ENCODE peak calls at places on chromosome 2, in nine cellular contexts. One of them, this sample, is unnamed.

GRCh38 chr2:118689456-118689855 is 158.0 kb downstream of the EN1 start:
- DNase-seq in kidney: no peak
- DNase-seq in heart left ventricle: no peak
- DNase-seq in BJ: no peak
- DNase-seq in fibroblast of the aortic adventitia: no peak
- DNase-seq in fibroblast of pulmonary artery: no peak
- DNase-seq in A549: no peak
- DNase-seq in gastrocnemius medialis: no peak
- DNase-seq in ascending aorta: no peak
- DNase-seq in this sample: no peak

GRCh38 chr2:30484995-30485394 is 37.9 kb downstream of the LCLAT1 start:
- DNase-seq in kidney: no peak
- DNase-seq in heart left ventricle: no peak
- DNase-seq in BJ: no peak
- DNase-seq in fibroblast of the aortic adventitia: no peak
- DNase-seq in fibroblast of pulmonary artery: no peak
- DNase-seq in A549: no peak
- DNase-seq in gastrocnemius medialis: no peak
- DNase-seq in ascending aorta: no peak
- DNase-seq in this sample: peak; percentile 72

GRCh38 chr2:101150306-101151140 is 659 bp downstream of the TBC1D8 start:
- DNase-seq in kidney: peak; percentile 83
- DNase-seq in heart left ventricle: peak; percentile 32
- DNase-seq in BJ: no peak
- DNase-seq in fibroblast of the aortic adventitia: no peak
- DNase-seq in fibroblast of pulmonary artery: no peak
- DNase-seq in A549: no peak
- DNase-seq in gastrocnemius medialis: no peak
- DNase-seq in ascending aorta: no peak
- DNase-seq in this sample: peak; percentile 25

GRCh38 chr2:63587814-63588384 is 378 bp downstream of the WDPCP start:
- DNase-seq in kidney: no peak
- DNase-seq in heart left ventricle: no peak
- DNase-seq in BJ: no peak
- DNase-seq in fibroblast of the aortic adventitia: no peak
- DNase-seq in fibroblast of pulmonary artery: no peak
- DNase-seq in A549: no peak
- DNase-seq in gastrocnemius medialis: no peak
- DNase-seq in ascending aorta: no peak
- DNase-seq in this sample: no peak

GRCh38 chr2:114082731-114083433 is 193.0 kb downstream of the ACTR3 start:
- DNase-seq in kidney: no peak
- DNase-seq in heart left ventricle: no peak
- DNase-seq in BJ: no peak
- DNase-seq in fibroblast of the aortic adventitia: no peak
- DNase-seq in fibroblast of pulmonary artery: no peak
- DNase-seq in A549: no peak
- DNase-seq in gastrocnemius medialis: no peak
- DNase-seq in ascending aorta: no peak
- DNase-seq in this sample: no peak

GRCh38 chr2:20634430-20635095 is 16.3 kb downstream of the HS1BP3 start:
- DNase-seq in kidney: peak; percentile 74
- DNase-seq in heart left ventricle: no peak
- DNase-seq in BJ: no peak
- DNase-seq in fibroblast of the aortic adventitia: peak; percentile 74
- DNase-seq in fibroblast of pulmonary artery: peak; percentile 73
- DNase-seq in A549: no peak
- DNase-seq in gastrocnemius medialis: peak; percentile 33
- DNase-seq in ascending aorta: peak; percentile 88
- DNase-seq in this sample: no peak

GRCh38 chr2:1586251-1586945 is 157.9 kb downstream of the PXDN start:
- DNase-seq in kidney: peak; percentile 48
- DNase-seq in heart left ventricle: no peak
- DNase-seq in BJ: no peak
- DNase-seq in fibroblast of the aortic adventitia: no peak
- DNase-seq in fibroblast of pulmonary artery: no peak
- DNase-seq in A549: no peak
- DNase-seq in gastrocnemius medialis: no peak
- DNase-seq in ascending aorta: no peak
- DNase-seq in this sample: no peak

GRCh38 chr2:112843836-112844235 is 7.3 kb upstream of the IL1B start:
- DNase-seq in kidney: no peak
- DNase-seq in heart left ventricle: no peak
- DNase-seq in BJ: no peak
- DNase-seq in fibroblast of the aortic adventitia: no peak
- DNase-seq in fibroblast of pulmonary artery: no peak
- DNase-seq in A549: no peak
- DNase-seq in gastrocnemius medialis: no peak
- DNase-seq in ascending aorta: no peak
- DNase-seq in this sample: no peak

GRCh38 chr2:200360364-200360763 is 53.9 kb downstream of the SPATS2L start:
- DNase-seq in kidney: no peak
- DNase-seq in heart left ventricle: no peak
- DNase-seq in BJ: no peak
- DNase-seq in fibroblast of the aortic adventitia: no peak
- DNase-seq in fibroblast of pulmonary artery: no peak
- DNase-seq in A549: no peak
- DNase-seq in gastrocnemius medialis: no peak
- DNase-seq in ascending aorta: no peak
- DNase-seq in this sample: no peak

GRCh38 chr2:86226069-86226468 is 26.8 kb downstream of the MRPL35 start:
- DNase-seq in kidney: no peak
- DNase-seq in heart left ventricle: no peak
- DNase-seq in BJ: no peak
- DNase-seq in fibroblast of the aortic adventitia: no peak
- DNase-seq in fibroblast of pulmonary artery: no peak
- DNase-seq in A549: no peak
- DNase-seq in gastrocnemius medialis: no peak
- DNase-seq in ascending aorta: no peak
- DNase-seq in this sample: no peak

GRCh38 chr2:86223098-86223681 is 23.9 kb downstream of the MRPL35 start:
- DNase-seq in kidney: no peak
- DNase-seq in heart left ventricle: peak; percentile 73
- DNase-seq in BJ: no peak
- DNase-seq in fibroblast of the aortic adventitia: peak; percentile 84
- DNase-seq in fibroblast of pulmonary artery: peak; percentile 72
- DNase-seq in A549: no peak
- DNase-seq in gastrocnemius medialis: no peak
- DNase-seq in ascending aorta: peak; percentile 85
- DNase-seq in this sample: peak; percentile 19

GRCh38 chr2:86224645-86225355 is 25.5 kb downstream of the MRPL35 start:
- DNase-seq in kidney: no peak
- DNase-seq in heart left ventricle: no peak
- DNase-seq in BJ: no peak
- DNase-seq in fibroblast of the aortic adventitia: peak; percentile 23
- DNase-seq in fibroblast of pulmonary artery: no peak
- DNase-seq in A549: no peak
- DNase-seq in gastrocnemius medialis: no peak
- DNase-seq in ascending aorta: no peak
- DNase-seq in this sample: no peak

GRCh38 chr2:86225581-86225980 is 26.3 kb downstream of the MRPL35 start:
- DNase-seq in kidney: no peak
- DNase-seq in heart left ventricle: peak; percentile 86
- DNase-seq in BJ: no peak
- DNase-seq in fibroblast of the aortic adventitia: peak; percentile 63
- DNase-seq in fibroblast of pulmonary artery: peak; percentile 22
- DNase-seq in A549: no peak
- DNase-seq in gastrocnemius medialis: peak; percentile 62
- DNase-seq in ascending aorta: peak; percentile 94
- DNase-seq in this sample: no peak

DNA sequence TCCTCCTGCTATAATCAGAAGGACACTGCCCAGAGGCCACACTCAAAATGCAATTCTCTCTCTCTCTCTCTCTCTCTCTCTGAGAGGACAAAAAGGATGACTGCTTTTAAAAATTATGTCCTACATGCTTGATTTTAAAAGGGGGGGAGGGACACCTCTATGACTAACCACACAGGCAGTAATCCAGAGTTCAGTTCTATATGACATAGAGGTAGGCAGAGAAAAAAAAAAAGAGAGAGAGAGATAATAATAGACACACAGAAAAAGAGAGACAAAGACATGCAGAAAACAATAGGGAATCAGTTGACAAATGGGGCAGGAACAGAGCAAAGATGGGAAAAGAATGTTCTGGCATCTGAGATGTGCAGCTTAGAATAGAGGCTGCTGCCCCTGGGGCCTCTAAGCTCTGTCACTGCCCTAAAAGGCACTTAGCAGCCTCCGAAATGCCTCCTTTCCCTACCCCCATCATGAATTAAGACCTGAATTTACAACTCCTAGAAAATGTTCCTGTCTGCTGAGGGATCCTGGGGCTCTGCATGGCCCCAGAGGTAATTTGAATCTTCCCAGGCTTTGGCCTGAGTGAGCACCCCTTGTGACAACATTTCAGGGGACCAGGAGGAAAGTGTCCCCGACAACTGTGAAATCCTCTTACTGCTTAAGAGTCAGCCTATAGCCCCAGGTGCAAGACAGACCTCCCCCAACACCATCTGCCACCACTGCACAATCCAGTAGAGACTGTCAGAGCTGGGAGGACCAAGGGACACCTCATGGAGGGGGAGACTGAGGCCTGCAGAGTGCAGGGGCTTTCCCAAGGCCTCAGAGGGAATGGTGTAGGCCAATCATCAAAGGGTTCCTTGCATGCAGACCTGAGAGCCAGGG is 24.7 kb downstream of the MRPL35 start:
- DNase-seq in kidney: no peak
- DNase-seq in heart left ventricle: no peak
- DNase-seq in BJ: no peak
- DNase-seq in fibroblast of the aortic adventitia: peak; percentile 81
- DNase-seq in fibroblast of pulmonary artery: peak; percentile 53
- DNase-seq in A549: no peak
- DNase-seq in gastrocnemius medialis: no peak
- DNase-seq in ascending aorta: no peak
- DNase-seq in this sample: no peak
- TF ChIP-seq CTCF in kidney: no peak
- TF ChIP-seq CTCF in heart left ventricle: no peak
- TF ChIP-seq CTCF in BJ: no peak
- TF ChIP-seq CTCF in fibroblast of the aortic adventitia: no peak
- TF ChIP-seq CTCF in fibroblast of pulmonary artery: no peak
- TF ChIP-seq CTCF in A549: no peak
- TF ChIP-seq CTCF in gastrocnemius medialis: no peak
- TF ChIP-seq CTCF in ascending aorta: no peak
- TF ChIP-seq CTCF in this sample: no peak

DNA sequence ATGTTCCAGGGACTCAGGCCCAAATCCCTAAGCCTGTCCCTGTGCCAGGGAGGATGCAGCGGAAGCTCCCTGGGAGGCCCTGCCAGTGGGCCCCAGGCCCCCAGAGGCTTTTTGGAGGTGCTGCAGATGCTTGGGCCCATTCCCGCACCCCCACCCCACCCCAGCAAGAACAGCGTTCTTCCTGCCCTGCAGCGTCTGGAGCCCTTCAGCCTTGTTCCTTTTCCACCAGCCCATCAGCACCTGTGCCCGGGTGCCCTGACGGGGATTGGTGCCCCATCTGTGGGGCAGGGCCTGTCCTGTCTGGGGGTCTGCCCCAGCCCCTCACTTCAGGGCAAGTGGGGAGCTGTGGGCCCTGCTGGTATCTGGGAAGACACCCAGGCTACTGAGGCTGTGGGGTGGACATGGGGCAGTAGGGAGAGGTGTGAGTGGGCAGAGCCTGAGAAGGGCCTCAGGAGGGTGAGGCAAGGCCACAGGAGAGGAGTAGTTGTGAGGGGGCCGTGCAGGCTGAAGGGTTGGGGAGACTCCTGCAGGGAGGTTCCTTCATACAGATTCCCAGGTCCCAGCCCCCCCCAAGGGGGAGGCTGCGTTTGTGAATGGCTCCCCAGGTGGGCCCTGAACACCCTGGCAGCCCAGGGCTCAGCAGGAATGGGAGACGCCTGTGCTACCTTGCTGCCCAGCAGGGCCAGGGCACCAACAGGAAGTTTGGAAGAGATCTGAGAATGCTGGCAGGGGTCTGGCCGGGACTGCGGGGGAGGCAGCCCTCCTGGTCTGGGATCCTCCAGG is 2.4 kb downstream of the RNPEPL1 start:
- DNase-seq in kidney: peak; percentile 71
- DNase-seq in heart left ventricle: no peak
- DNase-seq in BJ: no peak
- DNase-seq in fibroblast of the aortic adventitia: no peak
- DNase-seq in fibroblast of pulmonary artery: no peak
- DNase-seq in A549: no peak
- DNase-seq in gastrocnemius medialis: peak; percentile 9
- DNase-seq in ascending aorta: peak; percentile 56
- DNase-seq in this sample: peak; percentile 3
- H3K4me3 ChIP-seq in kidney: no peak overlapping the region
- H3K4me3 ChIP-seq in heart left ventricle: no peak overlapping the region
- H3K4me3 ChIP-seq in BJ: no peak overlapping the region
- H3K4me3 ChIP-seq in fibroblast of the aortic adventitia: no peak overlapping the region
- H3K4me3 ChIP-seq in fibroblast of pulmonary artery: no peak overlapping the region
- H3K4me3 ChIP-seq in A549: no peak overlapping the region
- H3K4me3 ChIP-seq in gastrocnemius medialis: no peak overlapping the region
- H3K4me3 ChIP-seq in ascending aorta: no peak overlapping the region
- H3K4me3 ChIP-seq in this sample: no peak overlapping the region

DNA sequence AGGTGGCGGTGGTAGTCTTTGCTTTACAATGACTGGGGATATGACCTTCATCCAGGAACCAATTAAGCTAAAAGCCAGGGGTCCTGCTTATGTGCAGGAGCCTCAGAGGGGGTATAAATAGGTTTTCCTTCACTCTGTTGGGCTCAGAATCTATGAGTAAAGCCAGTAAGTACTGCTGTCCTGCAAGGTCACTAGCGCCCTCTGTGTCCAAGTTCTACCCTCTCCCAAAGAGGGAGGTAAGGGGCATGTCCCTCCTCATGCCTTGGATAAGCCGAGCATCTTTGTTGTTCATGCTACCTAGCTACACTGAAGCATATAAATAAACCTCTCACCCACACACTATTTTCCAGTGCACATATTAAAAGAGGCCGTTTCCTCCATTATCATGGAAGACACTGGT is 79.4 kb downstream of the SPRED2 start:
- DNase-seq in kidney: no peak
- DNase-seq in heart left ventricle: no peak
- DNase-seq in BJ: no peak
- DNase-seq in fibroblast of the aortic adventitia: no peak
- DNase-seq in fibroblast of pulmonary artery: no peak
- DNase-seq in A549: peak; percentile 50
- DNase-seq in gastrocnemius medialis: no peak
- DNase-seq in ascending aorta: no peak
- DNase-seq in this sample: no peak
- TF ChIP-seq CTCF in kidney: no peak
- TF ChIP-seq CTCF in heart left ventricle: no peak
- TF ChIP-seq CTCF in BJ: no peak
- TF ChIP-seq CTCF in fibroblast of the aortic adventitia: no peak
- TF ChIP-seq CTCF in fibroblast of pulmonary artery: no peak
- TF ChIP-seq CTCF in A549: no peak
- TF ChIP-seq CTCF in gastrocnemius medialis: no peak
- TF ChIP-seq CTCF in ascending aorta: no peak
- TF ChIP-seq CTCF in this sample: peak; percentile 32

DNA sequence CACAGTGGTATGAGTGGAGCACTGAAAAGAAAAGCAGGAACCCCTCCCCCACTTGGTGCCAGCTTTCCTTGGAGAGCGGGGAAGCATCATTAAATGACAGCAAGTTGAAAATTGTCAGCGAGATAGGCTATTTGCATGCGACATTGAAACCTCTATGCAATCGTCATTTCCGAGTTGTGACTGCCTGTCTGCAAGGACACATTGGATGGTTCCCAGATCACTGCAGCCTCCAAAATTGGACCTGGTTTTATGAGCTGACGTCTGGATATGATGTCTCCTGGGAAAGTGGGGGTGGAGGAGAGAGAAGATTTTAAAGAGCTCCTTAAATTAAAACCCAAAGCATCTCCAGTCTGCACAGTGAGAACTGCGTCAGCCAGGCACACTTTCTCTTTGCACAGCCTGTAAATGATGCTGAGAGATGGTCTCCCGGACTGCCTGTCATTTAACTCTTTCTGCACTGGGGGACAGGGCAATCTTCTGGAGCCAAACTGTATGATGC is 57.8 kb upstream of the KIF5C start:
- DNase-seq in kidney: no peak
- DNase-seq in heart left ventricle: peak; percentile 30
- DNase-seq in BJ: peak; percentile 5
- DNase-seq in fibroblast of the aortic adventitia: peak; percentile 28
- DNase-seq in fibroblast of pulmonary artery: peak; percentile 35
- DNase-seq in A549: no peak
- DNase-seq in gastrocnemius medialis: no peak
- DNase-seq in ascending aorta: no peak
- DNase-seq in this sample: peak; percentile 34
- H3K4me3 ChIP-seq in kidney: no peak overlapping the region
- H3K4me3 ChIP-seq in heart left ventricle: no peak overlapping the region
- H3K4me3 ChIP-seq in BJ: peak overlapping the region; percentile 20
- H3K4me3 ChIP-seq in fibroblast of the aortic adventitia: peak overlapping the region; percentile 39
- H3K4me3 ChIP-seq in fibroblast of pulmonary artery: no peak overlapping the region
- H3K4me3 ChIP-seq in A549: no peak overlapping the region
- H3K4me3 ChIP-seq in gastrocnemius medialis: peak overlapping the region; percentile 13
- H3K4me3 ChIP-seq in ascending aorta: no peak overlapping the region
- H3K4me3 ChIP-seq in this sample: peak overlapping the region; percentile 38

This sample was measured in BE2C.